ENCODE peak calls at places on chromosomes 7 and 10, in six cellular contexts. One of them, this sample, is unnamed.

GRCh38 chr7:29610031-29610490 is 46.4 kb downstream of the PRR15 start:
- DNase-seq in HL-60: no peak
- DNase-seq in A549: no peak
- DNase-seq in ovary: no peak
- DNase-seq in GM23248: peak; percentile 59
- DNase-seq in dorsolateral prefrontal cortex: no peak
- DNase-seq in this sample: no peak

GRCh38 chr7:30276203-30276900 is 8.0 kb upstream of the ZNRF2 start:
- DNase-seq in HL-60: no peak
- DNase-seq in A549: peak; percentile 40
- DNase-seq in ovary: peak; percentile 38
- DNase-seq in GM23248: peak; percentile 71
- DNase-seq in dorsolateral prefrontal cortex: no peak
- DNase-seq in this sample: no peak

GRCh38 chr7:5424689-5425506 is 1.3 kb upstream of the TNRC18 start:
- DNase-seq in HL-60: no peak
- DNase-seq in A549: no peak
- DNase-seq in ovary: peak; percentile 84
- DNase-seq in GM23248: peak; percentile 76
- DNase-seq in dorsolateral prefrontal cortex: no peak
- DNase-seq in this sample: peak; percentile 69

GRCh38 chr10:1774796-1775195 is 37.5 kb upstream of the ADARB2 start:
- DNase-seq in HL-60: no peak
- DNase-seq in A549: no peak
- DNase-seq in ovary: no peak
- DNase-seq in GM23248: no peak
- DNase-seq in dorsolateral prefrontal cortex: no peak
- DNase-seq in this sample: no peak

GRCh38 chr7:21639206-21639868 is 96.5 kb downstream of the DNAH11 start:
- DNase-seq in HL-60: no peak
- DNase-seq in A549: no peak
- DNase-seq in ovary: no peak
- DNase-seq in GM23248: no peak
- DNase-seq in dorsolateral prefrontal cortex: no peak
- DNase-seq in this sample: no peak

GRCh38 chr7:158572000-158572828 is 15.4 kb downstream of the PTPRN2 start:
- DNase-seq in HL-60: no peak
- DNase-seq in A549: peak; percentile 62
- DNase-seq in ovary: no peak
- DNase-seq in GM23248: no peak
- DNase-seq in dorsolateral prefrontal cortex: no peak
- DNase-seq in this sample: no peak

GRCh38 chr10:75230600-75231038 is 5.1 kb downstream of the COMTD1 start:
- DNase-seq in HL-60: peak; percentile 71
- DNase-seq in A549: peak; percentile 92
- DNase-seq in ovary: peak; percentile 91
- DNase-seq in GM23248: peak; percentile 89
- DNase-seq in dorsolateral prefrontal cortex: peak; percentile 88
- DNase-seq in this sample: peak; percentile 64

GRCh38 chr10:16787361-16787791 is 29.8 kb downstream of the RSU1 start:
- DNase-seq in HL-60: no peak
- DNase-seq in A549: no peak
- DNase-seq in ovary: no peak
- DNase-seq in GM23248: no peak
- DNase-seq in dorsolateral prefrontal cortex: no peak
- DNase-seq in this sample: no peak

GRCh38 chr10:132246296-132246695 is 59.5 kb downstream of the DPYSL4 start:
- DNase-seq in HL-60: no peak
- DNase-seq in A549: no peak
- DNase-seq in ovary: no peak
- DNase-seq in GM23248: no peak
- DNase-seq in dorsolateral prefrontal cortex: no peak
- DNase-seq in this sample: no peak

GRCh38 chr10:4902571-4903011 is 60.6 kb upstream of the AKR1C1 start:
- DNase-seq in HL-60: no peak
- DNase-seq in A549: no peak
- DNase-seq in ovary: no peak
- DNase-seq in GM23248: peak; percentile 26
- DNase-seq in dorsolateral prefrontal cortex: no peak
- DNase-seq in this sample: no peak

GRCh38 chr10:13953371-13953770 is 366.6 kb downstream of the PRPF18 start:
- DNase-seq in HL-60: no peak
- DNase-seq in A549: no peak
- DNase-seq in ovary: no peak
- DNase-seq in GM23248: peak; percentile 61
- DNase-seq in dorsolateral prefrontal cortex: no peak
- DNase-seq in this sample: no peak

GRCh38 chr10:122236690-122237306 is 34.3 kb upstream of the BTBD16 start:
- DNase-seq in HL-60: no peak
- DNase-seq in A549: no peak
- DNase-seq in ovary: no peak
- DNase-seq in GM23248: no peak
- DNase-seq in dorsolateral prefrontal cortex: no peak
- DNase-seq in this sample: no peak

GRCh38 chr10:48400129-48400849 is 93.8 kb downstream of the MAPK8 start:
- DNase-seq in HL-60: no peak
- DNase-seq in A549: no peak
- DNase-seq in ovary: no peak
- DNase-seq in GM23248: peak; percentile 21
- DNase-seq in dorsolateral prefrontal cortex: no peak
- DNase-seq in this sample: no peak

GRCh38 chr7:79462334-79462733 is 8.9 kb upstream of the MAGI2 start:
- DNase-seq in HL-60: no peak
- DNase-seq in A549: no peak
- DNase-seq in ovary: no peak
- DNase-seq in GM23248: no peak
- DNase-seq in dorsolateral prefrontal cortex: no peak
- DNase-seq in this sample: no peak

GRCh38 chr7:122525355-122525754 is 173.6 kb downstream of the RNF133 start:
- DNase-seq in HL-60: no peak
- DNase-seq in A549: no peak
- DNase-seq in ovary: no peak
- DNase-seq in GM23248: no peak
- DNase-seq in dorsolateral prefrontal cortex: no peak
- DNase-seq in this sample: no peak

GRCh38 chr10:28677889-28678686 is 767 bp downstream of the BAMBI start:
- DNase-seq in HL-60: no peak
- DNase-seq in A549: no peak
- DNase-seq in ovary: peak; percentile 62
- DNase-seq in GM23248: peak; percentile 47
- DNase-seq in dorsolateral prefrontal cortex: no peak
- DNase-seq in this sample: no peak

DNA sequence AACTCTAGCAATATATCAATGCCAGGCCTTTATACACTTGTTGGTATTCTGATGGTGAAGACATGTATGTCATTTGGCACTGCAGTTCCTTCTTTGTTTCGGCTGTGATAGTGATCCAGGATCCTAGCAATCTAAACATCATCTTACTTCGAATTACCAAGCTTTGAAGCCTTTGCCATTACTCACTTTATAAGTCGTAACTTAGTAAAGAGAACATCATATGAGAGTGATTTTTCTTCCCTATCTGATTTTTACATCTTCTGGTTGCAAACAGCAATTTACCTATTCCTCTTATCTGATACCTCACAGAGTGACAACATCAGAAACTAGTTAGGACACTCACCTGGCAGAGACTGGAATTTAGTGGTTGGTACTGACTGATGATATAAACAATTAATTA is 7.6 kb upstream of the BPGM start:
- DNase-seq in HL-60: no peak
- DNase-seq in A549: no peak
- DNase-seq in ovary: no peak
- DNase-seq in GM23248: no peak
- DNase-seq in dorsolateral prefrontal cortex: no peak
- DNase-seq in this sample: no peak
- H3K27ac ChIP-seq in HL-60: no peak overlapping the region
- H3K27ac ChIP-seq in A549: no peak overlapping the region
- H3K27ac ChIP-seq in ovary: no peak overlapping the region
- H3K27ac ChIP-seq in GM23248: no peak overlapping the region
- H3K27ac ChIP-seq in dorsolateral prefrontal cortex: no peak overlapping the region
- H3K27ac ChIP-seq in this sample: no peak overlapping the region

GRCh38 chr10:6473901-6474370 is 106.1 kb downstream of the PRKCQ start:
- DNase-seq in HL-60: no peak
- DNase-seq in A549: no peak
- DNase-seq in ovary: no peak
- DNase-seq in GM23248: peak; percentile 14
- DNase-seq in dorsolateral prefrontal cortex: no peak
- DNase-seq in this sample: no peak
- H3K27ac ChIP-seq in HL-60: peak overlapping the region; percentile 84
- H3K27ac ChIP-seq in A549: no peak overlapping the region
- H3K27ac ChIP-seq in ovary: no peak overlapping the region
- H3K27ac ChIP-seq in GM23248: no peak overlapping the region
- H3K27ac ChIP-seq in dorsolateral prefrontal cortex: no peak overlapping the region
- H3K27ac ChIP-seq in this sample: no peak overlapping the region

DNA sequence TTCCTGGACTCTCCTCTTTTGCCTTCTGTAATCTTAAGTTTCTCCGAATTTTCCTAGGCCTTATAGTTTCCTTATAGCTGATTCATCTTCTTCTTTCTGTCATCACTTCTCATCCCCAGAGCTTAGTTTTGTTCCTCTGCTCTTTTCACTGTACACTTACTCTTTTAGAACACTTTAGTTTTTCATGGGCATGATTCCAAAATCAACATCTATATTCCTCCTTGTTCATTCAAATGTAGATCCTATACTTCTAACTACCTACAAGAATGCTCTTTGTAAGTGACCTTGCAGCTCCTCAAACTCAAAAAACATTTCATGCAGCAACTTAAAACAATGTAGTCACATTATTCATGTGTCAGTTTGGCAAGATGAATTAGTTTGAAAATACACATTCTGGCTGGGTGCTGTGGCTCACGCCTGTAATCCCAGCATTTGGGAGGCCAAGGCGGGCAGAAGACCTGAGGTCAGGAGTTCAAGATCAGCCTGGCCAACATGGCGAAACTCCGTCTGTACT is 13.1 kb upstream of the SLC26A3 start:
- DNase-seq in HL-60: no peak
- DNase-seq in A549: no peak
- DNase-seq in ovary: no peak
- DNase-seq in GM23248: peak; percentile 18
- DNase-seq in dorsolateral prefrontal cortex: no peak
- DNase-seq in this sample: no peak
- H3K27ac ChIP-seq in HL-60: no peak overlapping the region
- H3K27ac ChIP-seq in A549: no peak overlapping the region
- H3K27ac ChIP-seq in ovary: no peak overlapping the region
- H3K27ac ChIP-seq in GM23248: no peak overlapping the region
- H3K27ac ChIP-seq in dorsolateral prefrontal cortex: no peak overlapping the region
- H3K27ac ChIP-seq in this sample: no peak overlapping the region

DNA sequence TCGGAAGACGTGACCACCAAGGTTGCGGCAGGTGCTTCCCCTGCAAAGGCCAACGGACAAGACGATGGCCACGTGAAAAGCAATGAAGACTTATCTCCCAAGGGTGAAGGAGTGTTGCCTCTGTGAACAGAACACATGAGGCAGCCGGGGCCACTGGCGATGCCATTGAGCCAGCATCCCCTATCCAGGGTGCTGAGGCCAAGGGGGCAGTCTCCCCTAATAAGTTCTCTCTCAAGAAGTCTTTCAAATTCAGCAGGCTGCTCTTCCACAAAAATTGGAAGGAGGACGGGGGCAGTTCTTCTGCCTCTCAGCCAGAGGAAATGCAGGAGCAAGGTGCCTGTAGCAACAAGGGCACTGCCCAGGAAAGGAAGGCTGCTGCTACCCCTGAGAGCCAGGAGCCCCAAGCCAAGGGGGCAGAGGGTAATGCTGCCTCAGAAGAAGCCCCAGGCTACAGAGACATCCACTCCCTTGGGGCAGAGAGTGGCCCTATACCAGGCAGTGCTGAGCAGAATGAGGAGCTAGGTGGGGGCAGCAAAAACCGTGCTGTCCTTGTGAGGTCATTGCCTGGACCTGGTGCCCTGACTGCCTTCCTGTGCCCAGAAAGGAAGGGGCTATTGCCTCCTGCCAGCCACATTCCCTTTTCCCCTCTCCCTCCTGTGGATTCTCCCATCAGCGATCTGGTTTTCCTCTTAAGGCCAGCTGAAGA is 17.3 kb downstream of the NT5C2 start:
- DNase-seq in HL-60: no peak
- DNase-seq in A549: no peak
- DNase-seq in ovary: no peak
- DNase-seq in GM23248: no peak
- DNase-seq in dorsolateral prefrontal cortex: no peak
- DNase-seq in this sample: no peak
- H3K27ac ChIP-seq in HL-60: no peak overlapping the region
- H3K27ac ChIP-seq in A549: peak overlapping the region; percentile 50
- H3K27ac ChIP-seq in ovary: no peak overlapping the region
- H3K27ac ChIP-seq in GM23248: no peak overlapping the region
- H3K27ac ChIP-seq in dorsolateral prefrontal cortex: no peak overlapping the region
- H3K27ac ChIP-seq in this sample: no peak overlapping the region